ENCODE peak calls at places on chromosomes 3 and 15, in seven cellular contexts. One of them, this sample, is unnamed.
A peak's percentile ranks its signal among the peaks of the same experiment; 100 is the strongest.

GRCh38 chr3:19399356-19399755 is 251.0 kb downstream of the KCNH8 start:
- DNase-seq in activated CD4-positive, CD25-positive, alpha-beta regulatory T cell treated with anti-CD3 and anti-CD28 coated beads, Interleukin-2, amount 50 U/mL, for 72 hours: no peak
- DNase-seq in stimulated activated naive CD8-positive, alpha-beta T cell treated with anti-CD3 and anti-CD28 coated beads, Interleukin-15, amount 100 ng/mL, for 72 hours: no peak
- DNase-seq in LHCN-M2: no peak
- DNase-seq in neural progenitor cell: no peak
- DNase-seq in lower leg skin: no peak
- DNase-seq in A549: no peak
- DNase-seq in this sample: peak; percentile 1

GRCh38 chr15:77599357-77599756 is 33.4 kb downstream of the LINGO1 start:
- DNase-seq in lower leg skin: no peak
- DNase-seq in activated CD4-positive, CD25-positive, alpha-beta regulatory T cell treated with anti-CD3 and anti-CD28 coated beads, Interleukin-2, amount 50 U/mL, for 72 hours: no peak
- DNase-seq in stimulated activated naive CD8-positive, alpha-beta T cell treated with anti-CD3 and anti-CD28 coated beads, Interleukin-15, amount 100 ng/mL, for 72 hours: no peak
- DNase-seq in LHCN-M2: no peak
- DNase-seq in A549: no peak
- DNase-seq in neural progenitor cell: no peak
- DNase-seq in this sample: no peak

GRCh38 chr15:39918688-39919385 is 1.2 kb downstream of the GPR176 start:
- DNase-seq in activated CD4-positive, CD25-positive, alpha-beta regulatory T cell treated with anti-CD3 and anti-CD28 coated beads, Interleukin-2, amount 50 U/mL, for 72 hours: no peak
- DNase-seq in stimulated activated naive CD8-positive, alpha-beta T cell treated with anti-CD3 and anti-CD28 coated beads, Interleukin-15, amount 100 ng/mL, for 72 hours: no peak
- DNase-seq in lower leg skin: no peak
- DNase-seq in LHCN-M2: peak; percentile 79
- DNase-seq in A549: no peak
- DNase-seq in neural progenitor cell: no peak
- DNase-seq in this sample: no peak

GRCh38 chr15:64096486-64097431 is 977 bp downstream of the SNX1 start:
- DNase-seq in activated CD4-positive, CD25-positive, alpha-beta regulatory T cell treated with anti-CD3 and anti-CD28 coated beads, Interleukin-2, amount 50 U/mL, for 72 hours: no peak
- DNase-seq in lower leg skin: no peak
- DNase-seq in A549: peak; percentile 57
- DNase-seq in neural progenitor cell: peak; percentile 42
- DNase-seq in LHCN-M2: peak; percentile 25
- DNase-seq in stimulated activated naive CD8-positive, alpha-beta T cell treated with anti-CD3 and anti-CD28 coated beads, Interleukin-15, amount 100 ng/mL, for 72 hours: no peak
- DNase-seq in this sample: peak; percentile 52

GRCh38 chr15:89947338-89947829 is 34.6 kb upstream of the ARPIN start:
- DNase-seq in lower leg skin: no peak
- DNase-seq in activated CD4-positive, CD25-positive, alpha-beta regulatory T cell treated with anti-CD3 and anti-CD28 coated beads, Interleukin-2, amount 50 U/mL, for 72 hours: no peak
- DNase-seq in neural progenitor cell: no peak
- DNase-seq in A549: no peak
- DNase-seq in stimulated activated naive CD8-positive, alpha-beta T cell treated with anti-CD3 and anti-CD28 coated beads, Interleukin-15, amount 100 ng/mL, for 72 hours: no peak
- DNase-seq in LHCN-M2: no peak
- DNase-seq in this sample: no peak

GRCh38 chr3:119794971-119795612 is 13.2 kb downstream of the NR1I2 start:
- DNase-seq in lower leg skin: peak; percentile 26
- DNase-seq in A549: peak; percentile 76
- DNase-seq in neural progenitor cell: peak; percentile 87
- DNase-seq in LHCN-M2: peak; percentile 53
- DNase-seq in activated CD4-positive, CD25-positive, alpha-beta regulatory T cell treated with anti-CD3 and anti-CD28 coated beads, Interleukin-2, amount 50 U/mL, for 72 hours: no peak
- DNase-seq in stimulated activated naive CD8-positive, alpha-beta T cell treated with anti-CD3 and anti-CD28 coated beads, Interleukin-15, amount 100 ng/mL, for 72 hours: no peak
- DNase-seq in this sample: peak; percentile 97

GRCh38 chr3:102673271-102674115 is 238.7 kb downstream of the ZPLD1 start:
- DNase-seq in stimulated activated naive CD8-positive, alpha-beta T cell treated with anti-CD3 and anti-CD28 coated beads, Interleukin-15, amount 100 ng/mL, for 72 hours: peak; percentile 51
- DNase-seq in A549: peak; percentile 40
- DNase-seq in activated CD4-positive, CD25-positive, alpha-beta regulatory T cell treated with anti-CD3 and anti-CD28 coated beads, Interleukin-2, amount 50 U/mL, for 72 hours: peak; percentile 53
- DNase-seq in lower leg skin: peak; percentile 88
- DNase-seq in neural progenitor cell: peak; percentile 85
- DNase-seq in LHCN-M2: peak; percentile 36
- DNase-seq in this sample: peak; percentile 89

GRCh38 chr15:25508369-25509002 is 69.7 kb upstream of the UBE3A start:
- DNase-seq in LHCN-M2: peak; percentile 54
- DNase-seq in lower leg skin: no peak
- DNase-seq in A549: peak; percentile 6
- DNase-seq in activated CD4-positive, CD25-positive, alpha-beta regulatory T cell treated with anti-CD3 and anti-CD28 coated beads, Interleukin-2, amount 50 U/mL, for 72 hours: no peak
- DNase-seq in neural progenitor cell: peak; percentile 68
- DNase-seq in stimulated activated naive CD8-positive, alpha-beta T cell treated with anti-CD3 and anti-CD28 coated beads, Interleukin-15, amount 100 ng/mL, for 72 hours: no peak
- DNase-seq in this sample: peak; percentile 57

GRCh38 chr3:9276761-9277370 is 27.4 kb upstream of the SRGAP3 start:
- DNase-seq in A549: no peak
- DNase-seq in neural progenitor cell: no peak
- DNase-seq in LHCN-M2: no peak
- DNase-seq in lower leg skin: no peak
- DNase-seq in stimulated activated naive CD8-positive, alpha-beta T cell treated with anti-CD3 and anti-CD28 coated beads, Interleukin-15, amount 100 ng/mL, for 72 hours: no peak
- DNase-seq in activated CD4-positive, CD25-positive, alpha-beta regulatory T cell treated with anti-CD3 and anti-CD28 coated beads, Interleukin-2, amount 50 U/mL, for 72 hours: no peak
- DNase-seq in this sample: no peak

GRCh38 chr3:157151627-157152026 is 8.3 kb downstream of the CCNL1 start:
- DNase-seq in LHCN-M2: no peak
- DNase-seq in neural progenitor cell: no peak
- DNase-seq in stimulated activated naive CD8-positive, alpha-beta T cell treated with anti-CD3 and anti-CD28 coated beads, Interleukin-15, amount 100 ng/mL, for 72 hours: no peak
- DNase-seq in A549: peak; percentile 21
- DNase-seq in activated CD4-positive, CD25-positive, alpha-beta regulatory T cell treated with anti-CD3 and anti-CD28 coated beads, Interleukin-2, amount 50 U/mL, for 72 hours: no peak
- DNase-seq in lower leg skin: no peak
- DNase-seq in this sample: peak; percentile 42

GRCh38 chr3:54123538-54124196 is 1.3 kb downstream of the CACNA2D3 start:
- DNase-seq in activated CD4-positive, CD25-positive, alpha-beta regulatory T cell treated with anti-CD3 and anti-CD28 coated beads, Interleukin-2, amount 50 U/mL, for 72 hours: no peak
- DNase-seq in LHCN-M2: peak; percentile 0
- DNase-seq in stimulated activated naive CD8-positive, alpha-beta T cell treated with anti-CD3 and anti-CD28 coated beads, Interleukin-15, amount 100 ng/mL, for 72 hours: no peak
- DNase-seq in neural progenitor cell: peak; percentile 21
- DNase-seq in lower leg skin: no peak
- DNase-seq in A549: no peak
- DNase-seq in this sample: no peak

GRCh38 chr15:99450896-99451358 is 114.9 kb upstream of the MEF2A start:
- DNase-seq in neural progenitor cell: peak; percentile 40
- DNase-seq in LHCN-M2: no peak
- DNase-seq in lower leg skin: peak; percentile 92
- DNase-seq in A549: no peak
- DNase-seq in stimulated activated naive CD8-positive, alpha-beta T cell treated with anti-CD3 and anti-CD28 coated beads, Interleukin-15, amount 100 ng/mL, for 72 hours: peak; percentile 71
- DNase-seq in activated CD4-positive, CD25-positive, alpha-beta regulatory T cell treated with anti-CD3 and anti-CD28 coated beads, Interleukin-2, amount 50 U/mL, for 72 hours: peak; percentile 51
- DNase-seq in this sample: no peak

GRCh38 chr3:128201158-128201755 is 48.0 kb downstream of the EEFSEC start:
- DNase-seq in activated CD4-positive, CD25-positive, alpha-beta regulatory T cell treated with anti-CD3 and anti-CD28 coated beads, Interleukin-2, amount 50 U/mL, for 72 hours: no peak
- DNase-seq in A549: no peak
- DNase-seq in lower leg skin: no peak
- DNase-seq in neural progenitor cell: no peak
- DNase-seq in LHCN-M2: peak; percentile 16
- DNase-seq in stimulated activated naive CD8-positive, alpha-beta T cell treated with anti-CD3 and anti-CD28 coated beads, Interleukin-15, amount 100 ng/mL, for 72 hours: no peak
- DNase-seq in this sample: no peak

GRCh38 chr3:12896206-12896697 is 54.9 kb upstream of the RPL32 start:
- DNase-seq in activated CD4-positive, CD25-positive, alpha-beta regulatory T cell treated with anti-CD3 and anti-CD28 coated beads, Interleukin-2, amount 50 U/mL, for 72 hours: no peak
- DNase-seq in lower leg skin: no peak
- DNase-seq in neural progenitor cell: peak; percentile 35
- DNase-seq in LHCN-M2: no peak
- DNase-seq in A549: no peak
- DNase-seq in stimulated activated naive CD8-positive, alpha-beta T cell treated with anti-CD3 and anti-CD28 coated beads, Interleukin-15, amount 100 ng/mL, for 72 hours: no peak
- DNase-seq in this sample: peak; percentile 25

GRCh38 chr3:45054196-45054857 is 28.2 kb downstream of the CLEC3B start:
- DNase-seq in A549: no peak
- DNase-seq in stimulated activated naive CD8-positive, alpha-beta T cell treated with anti-CD3 and anti-CD28 coated beads, Interleukin-15, amount 100 ng/mL, for 72 hours: no peak
- DNase-seq in neural progenitor cell: no peak
- DNase-seq in LHCN-M2: peak; percentile 83
- DNase-seq in activated CD4-positive, CD25-positive, alpha-beta regulatory T cell treated with anti-CD3 and anti-CD28 coated beads, Interleukin-2, amount 50 U/mL, for 72 hours: no peak
- DNase-seq in lower leg skin: no peak
- DNase-seq in this sample: no peak

GRCh38 chr3:117439812-117440211 is 730.2 kb downstream of the TUSC7 start:
- DNase-seq in LHCN-M2: peak; percentile 1
- DNase-seq in A549: peak; percentile 1
- DNase-seq in neural progenitor cell: peak; percentile 60
- DNase-seq in lower leg skin: no peak
- DNase-seq in activated CD4-positive, CD25-positive, alpha-beta regulatory T cell treated with anti-CD3 and anti-CD28 coated beads, Interleukin-2, amount 50 U/mL, for 72 hours: no peak
- DNase-seq in stimulated activated naive CD8-positive, alpha-beta T cell treated with anti-CD3 and anti-CD28 coated beads, Interleukin-15, amount 100 ng/mL, for 72 hours: no peak
- DNase-seq in this sample: peak; percentile 71

GRCh38 chr3:147419062-147419701 is 10.0 kb downstream of the ZIC1 start:
- DNase-seq in lower leg skin: peak; percentile 97
- DNase-seq in neural progenitor cell: peak; percentile 97
- DNase-seq in A549: no peak
- DNase-seq in activated CD4-positive, CD25-positive, alpha-beta regulatory T cell treated with anti-CD3 and anti-CD28 coated beads, Interleukin-2, amount 50 U/mL, for 72 hours: no peak
- DNase-seq in stimulated activated naive CD8-positive, alpha-beta T cell treated with anti-CD3 and anti-CD28 coated beads, Interleukin-15, amount 100 ng/mL, for 72 hours: no peak
- DNase-seq in LHCN-M2: peak; percentile 93
- DNase-seq in this sample: peak; percentile 94

GRCh38 chr3:39911465-39912309 is 102.3 kb downstream of the MYRIP start:
- DNase-seq in activated CD4-positive, CD25-positive, alpha-beta regulatory T cell treated with anti-CD3 and anti-CD28 coated beads, Interleukin-2, amount 50 U/mL, for 72 hours: no peak
- DNase-seq in A549: no peak
- DNase-seq in stimulated activated naive CD8-positive, alpha-beta T cell treated with anti-CD3 and anti-CD28 coated beads, Interleukin-15, amount 100 ng/mL, for 72 hours: no peak
- DNase-seq in lower leg skin: no peak
- DNase-seq in neural progenitor cell: no peak
- DNase-seq in LHCN-M2: peak; percentile 7
- DNase-seq in this sample: peak; percentile 78

GRCh38 chr3:44529927-44530326 is 25.1 kb upstream of the ZKSCAN7 start:
- DNase-seq in A549: no peak
- DNase-seq in LHCN-M2: no peak
- DNase-seq in neural progenitor cell: no peak
- DNase-seq in activated CD4-positive, CD25-positive, alpha-beta regulatory T cell treated with anti-CD3 and anti-CD28 coated beads, Interleukin-2, amount 50 U/mL, for 72 hours: no peak
- DNase-seq in lower leg skin: no peak
- DNase-seq in stimulated activated naive CD8-positive, alpha-beta T cell treated with anti-CD3 and anti-CD28 coated beads, Interleukin-15, amount 100 ng/mL, for 72 hours: no peak
- DNase-seq in this sample: no peak

GRCh38 chr3:95036526-95037021 is 973.7 kb downstream of the NSUN3 start:
- DNase-seq in lower leg skin: no peak
- DNase-seq in stimulated activated naive CD8-positive, alpha-beta T cell treated with anti-CD3 and anti-CD28 coated beads, Interleukin-15, amount 100 ng/mL, for 72 hours: no peak
- DNase-seq in A549: no peak
- DNase-seq in activated CD4-positive, CD25-positive, alpha-beta regulatory T cell treated with anti-CD3 and anti-CD28 coated beads, Interleukin-2, amount 50 U/mL, for 72 hours: no peak
- DNase-seq in LHCN-M2: no peak
- DNase-seq in neural progenitor cell: no peak
- DNase-seq in this sample: peak; percentile 97

GRCh38 chr15:52180196-52180835 is 10.9 kb downstream of the GNB5 start:
- DNase-seq in activated CD4-positive, CD25-positive, alpha-beta regulatory T cell treated with anti-CD3 and anti-CD28 coated beads, Interleukin-2, amount 50 U/mL, for 72 hours: peak; percentile 39
- DNase-seq in LHCN-M2: no peak
- DNase-seq in A549: no peak
- DNase-seq in neural progenitor cell: peak; percentile 27
- DNase-seq in lower leg skin: peak; percentile 65
- DNase-seq in stimulated activated naive CD8-positive, alpha-beta T cell treated with anti-CD3 and anti-CD28 coated beads, Interleukin-15, amount 100 ng/mL, for 72 hours: no peak
- DNase-seq in this sample: no peak

This sample was measured in mesendoderm.